ENCODE peak calls at places on chromosomes 2 and 18, in nine cellular contexts. X is adrenal gland, T is tibial artery, G is lung, B is transverse colon, N is Caco-2, O is fibroblast of lung, E is Peyer's patch, K is endothelial cell of umbilical vein. U is an unnamed sample.

GRCh38 chr2:24886640-24887324 is 33.3 kb downstream of the ADCY3 start:
- DNase-seq in B (no peak), K (peak; percentile 85), E (no peak), X (no peak), O (peak; percentile 24), N (no peak), G (no peak), T (no peak), U (no peak)

GRCh38 chr2:39023649-39024048 is 97.2 kb downstream of the SOS1 start:
- DNase-seq in T (no peak), K (peak; percentile 11), X (no peak), O (no peak), E (no peak), N (no peak), B (no peak), G (no peak), U (no peak)

GRCh38 chr18:10660485-10660884 is 134.7 kb downstream of the NAPG start:
- DNase-seq in N (no peak), G (no peak), B (no peak), T (no peak), X (peak; percentile 71), O (peak; percentile 30), K (no peak), E (no peak), U (peak; percentile 73)

GRCh38 chr2:108917078-108917440 is 72.0 kb downstream of the EDAR start:
- DNase-seq in X (no peak), B (peak; percentile 33), G (no peak), E (peak; percentile 38), O (peak; percentile 50), N (no peak), K (no peak), T (no peak), U (peak; percentile 55)

GRCh38 chr2:54663424-54664030 is 59.9 kb upstream of the EML6 start:
- DNase-seq in E (no peak), N (no peak), K (no peak), G (no peak), O (no peak), T (no peak), X (no peak), B (no peak), U (peak; percentile 52)

GRCh38 chr2:124804014-124804940 is 779.2 kb downstream of the CNTNAP5 start:
- DNase-seq in K (no peak), O (peak; percentile 4), T (no peak), E (peak; percentile 48), X (no peak), B (peak; percentile 43), N (peak; percentile 32), G (no peak), U (no peak)

GRCh38 chr18:8685141-8685913 is 20.0 kb upstream of the MTCL1 start:
- DNase-seq in G (no peak), E (no peak), X (no peak), N (no peak), T (no peak), O (peak; percentile 80), K (no peak), B (no peak), U (no peak)

GRCh38 chr2:112881217-112882000 is 29.6 kb upstream of the IL37 start:
- DNase-seq in G (no peak), K (peak; percentile 65), X (no peak), N (no peak), E (no peak), B (no peak), T (no peak), O (peak; percentile 95), U (no peak)

GRCh38 chr2:11786191-11786590 is 39.8 kb downstream of the LPIN1 start:
- DNase-seq in E (no peak), G (no peak), T (no peak), K (no peak), O (no peak), B (no peak), N (no peak), X (peak; percentile 46), U (no peak)

GRCh38 chr2:11785611-11785940 is 39.1 kb downstream of the LPIN1 start:
- DNase-seq in B (no peak), G (no peak), N (no peak), T (no peak), E (no peak), O (no peak), K (no peak), X (peak; percentile 50), U (no peak)

GRCh38 chr2:11786592-11786991 is 40.2 kb downstream of the LPIN1 start:
- DNase-seq in B (no peak), G (no peak), O (no peak), E (no peak), N (no peak), T (no peak), X (peak; percentile 45), K (no peak), U (no peak)

GRCh38 chr2:11784310-11784709 is 37.9 kb downstream of the LPIN1 start:
- DNase-seq in B (no peak), G (no peak), E (no peak), X (peak; percentile 41), T (no peak), O (no peak), K (no peak), N (no peak), U (no peak)

DNA sequence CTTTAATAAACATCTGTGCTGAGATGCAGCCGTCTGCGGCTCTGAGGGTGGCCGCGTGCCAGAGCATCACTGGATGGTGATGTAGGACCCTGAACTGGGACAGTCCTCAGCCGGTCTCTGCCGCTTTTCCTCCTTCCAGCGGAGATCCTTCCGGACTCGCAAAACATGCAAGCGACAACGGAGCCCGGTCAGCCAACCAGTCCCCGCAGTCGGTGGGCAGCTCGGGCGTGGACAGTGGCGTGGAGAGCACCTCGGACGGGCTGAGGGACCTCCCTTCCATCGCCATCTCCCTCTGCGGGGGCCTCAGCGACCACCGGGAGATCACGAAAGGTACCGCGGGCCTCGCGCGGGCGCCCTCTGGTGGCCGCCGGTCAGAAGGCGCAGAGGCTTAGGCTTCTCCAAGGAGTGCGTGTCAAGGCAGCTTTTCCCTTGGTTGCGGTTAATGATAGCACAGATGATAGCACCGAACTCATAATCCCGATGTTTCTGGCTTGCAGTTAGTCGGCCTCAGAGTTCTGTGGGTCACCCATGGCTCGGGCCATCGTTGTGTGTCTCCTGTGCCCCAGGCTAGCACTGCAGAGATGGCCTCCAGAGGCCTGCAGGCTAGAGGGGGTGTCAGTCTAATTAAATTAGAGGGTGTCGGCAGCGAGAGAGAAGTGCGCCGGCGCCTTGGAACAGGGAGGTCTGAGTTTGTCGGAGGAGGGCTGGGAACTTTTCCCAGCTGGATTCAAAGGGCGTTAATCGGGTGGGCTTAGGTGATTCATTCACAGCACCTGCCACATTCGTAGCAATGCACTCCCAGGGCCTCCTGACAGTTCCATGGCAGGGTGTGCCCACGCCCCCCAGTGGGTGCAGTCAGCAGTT is 38.5 kb downstream of the LPIN1 start:
- DNase-seq in E (peak; percentile 70), N (no peak), B (peak; percentile 26), G (no peak), K (peak; percentile 49), T (no peak), X (peak; percentile 70), O (peak; percentile 52), U (no peak)
- H3K4me3 ChIP-seq in E (no peak overlapping the region), N (no peak overlapping the region), B (no peak overlapping the region), G (peak overlapping the region; percentile 22), K (no peak overlapping the region), T (peak overlapping the region; percentile 41), X (no peak overlapping the region), O (no peak overlapping the region), U (no peak overlapping the region)

DNA sequence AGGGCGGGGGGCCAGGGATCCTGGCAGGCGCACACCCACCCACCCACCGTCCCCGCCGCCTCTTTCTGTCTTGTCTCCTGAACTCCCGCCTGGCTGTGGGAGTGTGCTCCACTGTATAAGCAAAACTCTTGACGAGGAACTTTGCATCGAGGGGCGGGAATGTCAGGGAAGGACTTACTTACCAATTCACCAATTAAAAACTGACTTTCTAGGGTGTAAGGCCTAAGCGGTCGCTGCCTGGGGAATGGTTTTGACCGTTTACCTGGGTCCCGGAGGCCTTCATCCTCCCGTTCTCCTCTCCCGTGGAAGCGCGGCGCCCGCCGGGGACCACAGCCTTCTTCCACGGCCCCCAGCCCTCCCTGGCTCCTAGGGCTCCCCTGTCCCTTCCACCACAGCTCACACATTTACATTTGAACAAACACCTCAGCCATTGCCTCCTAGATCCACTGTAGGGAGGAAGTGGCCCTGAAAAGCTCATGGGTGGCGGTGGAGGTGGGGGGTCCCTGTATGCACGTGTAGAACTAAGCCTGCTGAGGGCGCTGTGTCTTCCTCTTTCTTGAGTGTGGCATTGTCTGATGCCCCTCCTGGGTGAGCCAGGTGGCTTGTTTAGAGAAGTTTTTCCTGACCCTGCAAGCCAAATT is 8.9 kb downstream of the ASIC4 start:
- DNase-seq in G (no peak), X (no peak), B (no peak), K (no peak), T (no peak), N (no peak), E (no peak), O (peak; percentile 27), U (no peak)
- TF ChIP-seq CTCF in G (no peak), X (no peak), B (no peak), K (no peak), T (no peak), N (no peak), E (no peak), O (no peak), U (no peak)

DNA sequence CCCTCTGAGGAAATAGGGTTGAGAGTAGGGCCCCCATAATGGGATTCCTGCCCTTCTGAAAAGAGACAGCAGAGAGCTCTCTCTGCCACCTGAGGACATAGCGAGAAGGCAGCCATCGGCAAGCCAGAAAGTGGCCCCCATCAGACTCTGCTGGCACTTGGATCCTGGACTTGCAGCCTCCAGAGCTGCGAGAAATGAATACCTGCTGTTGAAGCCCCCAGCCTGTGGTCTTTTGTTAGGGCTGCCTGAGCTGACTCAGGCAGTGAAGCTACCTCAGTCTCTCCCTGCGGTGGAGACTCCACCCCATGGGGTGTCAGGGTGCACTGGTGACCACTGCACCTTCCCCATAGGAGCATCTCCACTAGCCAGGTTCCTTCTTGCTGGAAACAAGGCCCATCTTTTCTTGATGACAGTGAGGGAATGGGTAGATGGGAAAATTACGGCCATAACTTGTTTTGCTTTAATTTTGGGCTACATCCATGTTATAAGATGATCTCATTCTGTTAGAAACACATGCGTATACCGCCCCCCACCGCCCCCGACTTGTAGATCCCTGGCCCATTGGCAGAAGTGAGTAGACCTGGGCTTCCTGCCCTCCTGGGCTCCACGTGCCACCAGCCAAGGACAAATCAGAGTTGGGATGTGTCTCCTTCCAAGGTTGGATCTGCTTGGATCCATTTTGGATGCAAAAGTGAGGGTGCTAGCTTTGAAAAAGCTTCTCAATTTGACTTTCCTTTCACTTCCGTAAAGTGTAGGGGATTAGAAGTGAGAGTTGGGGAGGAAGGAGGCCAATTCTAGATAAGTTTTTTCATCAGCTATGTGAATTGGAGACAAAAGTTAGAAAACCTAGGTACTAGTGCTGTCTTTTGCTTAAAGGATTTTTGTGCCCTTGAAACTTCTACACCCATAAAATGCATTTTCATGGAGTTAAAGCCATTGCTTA is 42.9 kb downstream of the NCK2 start:
- DNase-seq in B (no peak), G (no peak), K (no peak), N (no peak), X (no peak), E (no peak), T (no peak), O (no peak), U (no peak)
- H3K4me1 ChIP-seq in B (peaks cover 24% of the 10 kb centered on the region), G (peaks cover 28% of the 10 kb centered on the region), K (peaks cover 14% of the 10 kb centered on the region), N (no peaks in the 10 kb centered on the region), X (peaks cover 43% of the 10 kb centered on the region), E (peaks cover 64% of the 10 kb centered on the region), T (peaks cover 26% of the 10 kb centered on the region), O (peaks cover 33% of the 10 kb centered on the region), U (peaks cover 55% of the 10 kb centered on the region)

DNA sequence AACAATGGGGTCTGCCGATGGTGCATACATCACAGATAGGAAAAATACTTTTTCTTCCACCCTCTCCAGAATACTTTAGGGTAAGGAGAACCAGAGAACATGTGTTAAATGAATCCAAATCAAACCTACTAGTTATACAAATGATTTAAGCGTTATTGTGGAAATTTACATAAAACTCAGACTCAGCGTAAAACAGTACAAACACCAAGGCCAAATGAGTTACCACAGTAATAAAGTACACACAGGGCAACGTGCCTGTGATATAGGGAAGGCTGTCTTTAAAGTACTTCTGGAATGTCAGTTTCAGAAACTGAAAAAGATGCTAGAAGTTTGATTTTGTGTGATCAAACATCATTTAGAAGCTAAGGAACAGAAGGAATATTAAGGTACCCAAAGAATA is 46.9 kb downstream of the PTPRM start:
- DNase-seq in N (no peak), T (no peak), X (no peak), O (no peak), B (no peak), E (no peak), G (no peak), K (no peak), U (no peak)
- H3K4me3 ChIP-seq in N (no peak overlapping the region), T (no peak overlapping the region), X (no peak overlapping the region), O (no peak overlapping the region), B (no peak overlapping the region), E (no peak overlapping the region), G (no peak overlapping the region), K (no peak overlapping the region), U (no peak overlapping the region)